ENCODE peak calls at places on chromosome 14, in six cellular contexts. T, Z, N, E, K and Y are unnamed samples.

GRCh38 chr14:22780105-22780679 is 13.7 kb downstream of the OXA1L start:
- DNase-seq in K (no peak), T (no peak), E (no peak), Z (no peak), N (no peak), Y (peak; percentile 28)

GRCh38 chr14:42965512-42965911 is 1358.8 kb downstream of the LRFN5 start:
- DNase-seq in Z (no peak), E (no peak), K (no peak), N (no peak), T (no peak), Y (no peak)

GRCh38 chr14:61585598-61586538 is 109.4 kb upstream of the HIF1A start:
- DNase-seq in T (no peak), N (peak; percentile 64), K (peak; percentile 85), Z (peak; percentile 55), E (peak; percentile 71), Y (peak; percentile 75)

GRCh38 chr14:59438148-59438766 is 26.9 kb downstream of the GPR135 start:
- DNase-seq in E (peak; percentile 70), Z (peak; percentile 79), K (no peak), T (no peak), N (no peak), Y (peak; percentile 78)

GRCh38 chr14:33794791-33795300 is 156.0 kb downstream of the EGLN3 start:
- DNase-seq in E (peak; percentile 70), T (no peak), Z (peak; percentile 33), K (no peak), N (no peak), Y (peak; percentile 14)

GRCh38 chr14:95265106-95266094 is 54.3 kb downstream of the CLMN start:
- DNase-seq in K (peak; percentile 79), T (no peak), N (peak; percentile 16), E (peak; percentile 100), Z (peak; percentile 94), Y (peak; percentile 89)

GRCh38 chr14:20841096-20841495 is 38.5 kb upstream of the RNASE1 start:
- DNase-seq in N (no peak), K (no peak), T (no peak), E (peak; percentile 55), Z (no peak), Y (no peak)

GRCh38 chr14:41607119-41607785 is 576 bp downstream of the LRFN5 start:
- DNase-seq in E (no peak), T (no peak), Z (peak; percentile 3), K (no peak), N (no peak), Y (peak; percentile 55)

GRCh38 chr14:58747181-58747580 is 109.4 kb downstream of the DACT1 start:
- DNase-seq in K (peak; percentile 14), N (no peak), E (peak; percentile 87), T (no peak), Z (peak; percentile 97), Y (peak; percentile 86)

GRCh38 chr14:97411938-97412612 is 614.9 kb downstream of the VRK1 start:
- DNase-seq in T (no peak), N (no peak), Z (no peak), E (no peak), K (no peak), Y (no peak)

GRCh38 chr14:35851823-35852222 is 25.7 kb downstream of the BRMS1L start:
- DNase-seq in T (no peak), N (no peak), Z (no peak), E (no peak), K (no peak), Y (no peak)

GRCh38 chr14:31955941-31956579 is 121.0 kb upstream of the ARHGAP5 start:
- DNase-seq in N (no peak), K (no peak), Z (no peak), T (no peak), E (peak; percentile 43), Y (no peak)

GRCh38 chr14:59630281-59630963 is 53.8 kb upstream of the CCDC175 start:
- DNase-seq in E (peak; percentile 22), K (no peak), N (peak; percentile 41), T (no peak), Z (no peak), Y (no peak)

GRCh38 chr14:87113286-87113685 is 879.7 kb downstream of the GALC start:
- DNase-seq in N (no peak), T (no peak), Z (no peak), K (no peak), E (no peak), Y (no peak)

GRCh38 chr14:102539544-102540309 is 30.2 kb upstream of the ANKRD9 start:
- DNase-seq in K (no peak), E (peak; percentile 60), Z (no peak), N (no peak), T (no peak), Y (no peak)

GRCh38 chr14:67694791-67695393 is 672 bp downstream of the RDH11 start:
- DNase-seq in N (peak; percentile 55), K (peak; percentile 85), E (peak; percentile 98), Z (peak; percentile 77), T (peak; percentile 37), Y (peak; percentile 91)

GRCh38 chr14:37813746-37814145 is 218.3 kb downstream of the TTC6 start:
- DNase-seq in E (peak; percentile 20), T (no peak), Z (no peak), N (no peak), K (no peak), Y (no peak)

DNA sequence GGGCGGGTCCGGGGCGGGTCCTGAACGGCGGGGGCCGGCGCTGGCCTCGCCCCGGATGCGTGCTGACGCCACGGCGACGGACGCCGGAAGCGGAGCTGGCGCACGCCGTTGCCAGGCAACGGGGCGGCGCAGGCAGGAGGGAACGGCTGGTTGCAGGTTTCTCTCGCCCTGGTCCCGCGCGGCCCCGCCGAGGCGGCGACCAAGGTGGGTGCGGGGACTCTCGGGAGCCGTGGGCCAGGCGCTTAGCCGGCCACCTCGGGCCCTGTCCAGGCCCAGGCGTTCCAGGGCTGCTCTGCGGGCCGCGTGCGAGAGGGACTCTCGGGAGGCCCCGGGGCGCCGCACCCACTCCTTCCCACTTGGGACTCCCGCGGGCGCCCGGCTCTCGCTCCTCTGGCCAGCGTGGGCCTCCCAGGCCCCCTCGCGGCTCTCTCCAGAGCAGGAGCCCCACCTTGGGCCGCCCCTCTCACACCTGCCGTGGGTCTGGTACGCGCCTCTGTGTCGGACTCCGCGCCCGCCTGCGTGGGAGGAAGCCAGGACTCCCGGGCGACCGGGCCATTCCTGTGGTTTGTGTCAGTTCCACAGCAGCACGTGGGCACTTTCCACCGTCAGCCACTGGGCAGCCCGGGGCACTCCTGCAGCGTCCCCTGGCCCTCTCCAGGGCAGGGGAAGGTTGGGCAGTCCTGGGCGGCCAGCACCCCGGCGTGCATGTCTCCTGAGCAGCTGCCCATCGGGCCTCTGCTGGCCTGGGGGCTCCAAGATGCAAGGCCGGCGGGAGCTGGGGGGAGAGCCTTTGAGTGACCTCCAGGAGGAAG is at the start of gene CLBA1:
- DNase-seq in E (peak; percentile 93), K (peak; percentile 89), T (peak; percentile 81), Z (peak; percentile 87), N (peak; percentile 53), Y (peak; percentile 92)
- TF ChIP-seq CTCF in E (no peak), K (no peak), T (no peak), Z (no peak), N (no peak), Y (no peak)

GRCh38 chr14:64391113-64391725 is 3.1 kb downstream of the MTHFD1 start:
- DNase-seq in E (no peak), N (no peak), Z (no peak), K (no peak), T (no peak), Y (no peak)

GRCh38 chr14:64394423-64394822 is 6.3 kb downstream of the MTHFD1 start:
- DNase-seq in Z (no peak), T (no peak), N (no peak), E (no peak), K (no peak), Y (no peak)

GRCh38 chr14:64388533-64389243 is 535 bp downstream of the MTHFD1 start:
- DNase-seq in Z (peak; percentile 40), N (no peak), E (peak; percentile 30), T (no peak), K (no peak), Y (peak; percentile 50)

GRCh38 chr14:64394973-64395633 is 7.0 kb downstream of the MTHFD1 start:
- DNase-seq in E (no peak), K (no peak), T (no peak), N (no peak), Z (no peak), Y (no peak)

GRCh38 chr14:64391986-64392385 is 3.8 kb downstream of the MTHFD1 start:
- DNase-seq in E (no peak), T (no peak), K (no peak), N (no peak), Z (no peak), Y (no peak)
- H3K4me3 ChIP-seq in E (no peak overlapping the region), T (no peak overlapping the region), K (no peak overlapping the region), N (no peak overlapping the region), Z (no peak overlapping the region), Y (no peak overlapping the region)

DNA sequence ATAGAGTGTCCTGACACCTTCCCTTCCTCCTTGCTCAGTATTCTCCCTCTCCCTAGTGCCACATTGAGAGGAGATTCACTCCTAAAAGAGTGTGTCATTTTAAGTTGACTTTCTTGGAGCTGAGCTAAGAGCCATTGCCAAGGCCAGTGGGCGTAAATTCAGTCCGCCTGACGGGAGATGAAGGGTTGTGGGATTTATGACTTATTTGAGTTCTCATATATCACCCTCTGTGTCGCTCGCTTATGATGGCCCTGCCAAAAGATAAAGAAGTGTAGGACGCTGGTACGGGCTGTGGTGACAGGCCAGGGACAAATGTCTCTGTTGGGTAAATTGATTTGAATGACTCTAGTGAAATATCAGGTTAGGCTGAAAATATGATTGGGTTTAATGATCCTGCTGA is 867.4 kb downstream of the NRXN3 start:
- DNase-seq in N (no peak), E (no peak), Z (no peak), T (no peak), K (peak; percentile 22), Y (no peak)
- TF ChIP-seq CTCF in N (no peak), E (no peak), Z (no peak), T (no peak), K (no peak), Y (no peak)

GRCh38 chr14:75471059-75471458 is 43.2 kb downstream of the JDP2 start:
- DNase-seq in E (no peak), T (no peak), N (no peak), K (no peak), Z (no peak), Y (no peak)

GRCh38 chr14:75477881-75478280 is 44.4 kb upstream of the BATF start:
- DNase-seq in Z (no peak), K (no peak), N (no peak), E (no peak), T (no peak), Y (no peak)

GRCh38 chr14:75482366-75482765 is 39.9 kb upstream of the BATF start:
- DNase-seq in E (no peak), T (no peak), K (no peak), N (no peak), Z (no peak), Y (no peak)

GRCh38 chr14:75479770-75480600 is 42.3 kb upstream of the BATF start:
- DNase-seq in N (no peak), K (no peak), Z (no peak), T (no peak), E (no peak), Y (no peak)

DNA sequence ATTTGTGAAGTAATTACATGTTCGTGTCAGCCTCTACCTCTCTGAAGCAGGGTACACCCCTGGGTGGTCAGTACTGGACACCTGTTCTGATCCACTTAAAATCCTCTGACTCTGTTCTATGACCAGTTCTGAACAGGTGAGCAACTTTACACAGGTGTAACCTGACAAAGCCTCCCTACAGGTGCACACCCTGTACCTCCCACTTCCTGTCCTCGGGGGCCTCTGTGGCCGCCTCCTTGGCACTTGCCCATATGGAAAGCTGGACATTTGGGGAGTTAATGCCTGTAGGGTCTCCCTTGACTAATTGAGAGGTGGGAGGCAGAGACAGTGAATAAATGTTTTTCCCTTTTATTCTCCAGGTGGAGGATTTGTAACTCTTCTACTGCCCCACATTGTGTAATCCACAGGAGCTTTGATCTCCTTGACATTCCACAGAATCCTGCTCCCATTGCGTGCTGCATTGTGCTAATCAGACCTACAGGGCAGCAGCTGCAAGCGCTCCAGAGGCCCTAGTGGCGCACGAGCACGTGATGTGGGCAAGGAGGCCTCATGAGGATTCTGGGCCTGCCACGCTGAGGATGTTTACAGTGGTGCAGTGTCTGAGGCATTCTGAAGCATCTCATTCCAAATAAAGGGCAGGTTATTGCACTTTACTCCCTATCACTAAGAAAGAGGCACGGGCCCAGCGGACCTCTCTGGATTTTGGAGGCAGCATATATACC is 45.8 kb upstream of the BATF start:
- DNase-seq in N (no peak), K (no peak), E (no peak), Z (peak; percentile 40), T (no peak), Y (no peak)
- H3K4me3 ChIP-seq in N (no peak overlapping the region), K (no peak overlapping the region), E (no peak overlapping the region), Z (no peak overlapping the region), T (no peak overlapping the region), Y (no peak overlapping the region)